ENCODE peak calls at places on chromosome 2, in nine cellular contexts. E, C, N, G, W, K, B, O and I are unnamed samples.

GRCh38 chr2:29323961-29324360 is 208.7 kb downstream of the CLIP4 start:
- DNase-seq in E (no peak), C (no peak), N (no peak), G (no peak), W (no peak), K (no peak), B (peak; percentile 45), O (peak; percentile 13), I (no peak)

GRCh38 chr2:208515099-208515498 is 108.5 kb downstream of the PTH2R start:
- DNase-seq in E (no peak), C (no peak), N (no peak), G (no peak), W (no peak), K (no peak), B (no peak), O (no peak), I (no peak)

GRCh38 chr2:44549099-44549471 is 187.3 kb downstream of the CAMKMT start:
- DNase-seq in E (no peak), C (no peak), N (no peak), G (peak; percentile 73), W (no peak), K (peak; percentile 76), B (peak; percentile 88), O (peak; percentile 80), I (peak; percentile 8)

GRCh38 chr2:222480497-222480896 is 56.2 kb downstream of the SGPP2 start:
- DNase-seq in E (no peak), C (no peak), N (no peak), G (no peak), W (no peak), K (no peak), B (no peak), O (no peak), I (no peak)

GRCh38 chr2:36172828-36173227 is 182.8 kb upstream of the CRIM1 start:
- DNase-seq in E (no peak), C (no peak), N (no peak), G (no peak), W (no peak), K (no peak), B (no peak), O (peak; percentile 23), I (no peak)

GRCh38 chr2:222950886-222951285 is 90.0 kb downstream of the ACSL3 start:
- DNase-seq in E (no peak), C (no peak), N (no peak), G (no peak), W (no peak), K (no peak), B (peak; percentile 71), O (peak; percentile 67), I (no peak)

GRCh38 chr2:10028988-10029874 is 14.1 kb upstream of the KLF11 start:
- DNase-seq in E (peak; percentile 87), C (no peak), N (peak; percentile 76), G (no peak), W (no peak), K (no peak), B (no peak), O (peak; percentile 49), I (no peak)

GRCh38 chr2:11175293-11175795 is 20.1 kb downstream of the SLC66A3 start:
- DNase-seq in E (no peak), C (no peak), N (peak; percentile 87), G (no peak), W (no peak), K (no peak), B (peak; percentile 75), O (peak; percentile 79), I (no peak)

GRCh38 chr2:195592101-195592500 is 64.9 kb upstream of the SLC39A10 start:
- DNase-seq in E (no peak), C (no peak), N (no peak), G (no peak), W (no peak), K (no peak), B (no peak), O (no peak), I (no peak)

GRCh38 chr2:239313776-239314175 is 87.0 kb downstream of the HDAC4 start:
- DNase-seq in E (no peak), C (peak; percentile 42), N (no peak), G (no peak), W (no peak), K (no peak), B (no peak), O (no peak), I (no peak)

GRCh38 chr2:207503234-207503633 is 26.5 kb upstream of the CREB1 start:
- DNase-seq in E (peak; percentile 56), C (no peak), N (no peak), G (no peak), W (no peak), K (no peak), B (peak; percentile 43), O (peak; percentile 77), I (no peak)

GRCh38 chr2:237909075-237909695 is 49.8 kb downstream of the RAMP1 start:
- DNase-seq in E (no peak), C (peak; percentile 61), N (no peak), G (no peak), W (no peak), K (no peak), B (no peak), O (no peak), I (no peak)

GRCh38 chr2:188196343-188197008 is 95.2 kb upstream of the GULP1 start:
- DNase-seq in E (no peak), C (no peak), N (no peak), G (no peak), W (no peak), K (no peak), B (peak; percentile 8), O (peak; percentile 28), I (no peak)

GRCh38 chr2:70668432-70668831 is 99.6 kb downstream of the ADD2 start:
- DNase-seq in E (no peak), C (no peak), N (no peak), G (no peak), W (no peak), K (no peak), B (no peak), O (no peak), I (no peak)

GRCh38 chr2:15852811-15853210 is 87.5 kb upstream of the MYCN start:
- DNase-seq in E (no peak), C (no peak), N (no peak), G (no peak), W (no peak), K (no peak), B (no peak), O (no peak), I (no peak)